ENCODE peak calls at places on chromosomes 7 and 10, in four cellular contexts. N is HepG2, V is GM12878, D is K562. G is an unnamed sample.

GRCh38 chr7:134327896-134328295 is 11.2 kb upstream of the SLC35B4 start:
- ATAC-seq in N (peak), V (peak), D (peak), G (no peak)

GRCh38 chr7:51187941-51188340 is 128.7 kb downstream of the COBL start:
- ATAC-seq in N (peak), V (peak), D (peak), G (no peak)

GRCh38 chr7:17042211-17042610 is 160.4 kb upstream of the AGR3 start:
- ATAC-seq in N (no peak), V (no peak), D (no peak), G (no peak)

GRCh38 chr10:48803831-48804584 is 119.3 kb downstream of the WDFY4 start:
- ATAC-seq in N (no peak), V (no peak), D (peak), G (no peak)

GRCh38 chr7:116271161-116271979 is 61.0 kb downstream of the TES start:
- ATAC-seq in N (no peak), V (no peak), D (no peak), G (peak)

GRCh38 chr10:91614254-91614624 is 18.6 kb downstream of the PPP1R3C start:
- ATAC-seq in N (no peak), V (no peak), D (no peak), G (no peak)

GRCh38 chr10:6068422-6068821 is 6.3 kb upstream of the IL2RA start:
- ATAC-seq in N (no peak), V (peak), D (peak), G (no peak)

GRCh38 chr7:151744656-151745055 is 132.3 kb downstream of the PRKAG2 start:
- ATAC-seq in N (peak), V (no peak), D (no peak), G (no peak)

GRCh38 chr10:78432582-78432981 is 398.9 kb downstream of the RPS24 start:
- ATAC-seq in N (peak), V (no peak), D (no peak), G (no peak)

GRCh38 chr10:10110817-10111490 is 906.7 kb upstream of the CELF2 start:
- ATAC-seq in N (no peak), V (no peak), D (no peak), G (no peak)

GRCh38 chr10:48836605-48837004 is 103.0 kb downstream of the LRRC18 start:
- ATAC-seq in N (no peak), V (no peak), D (no peak), G (no peak)

GRCh38 chr10:11830836-11831519 is 7.8 kb downstream of the PROSER2 start:
- ATAC-seq in N (peak), V (no peak), D (peak), G (no peak)

GRCh38 chr7:26959290-26959689 is 94.9 kb upstream of the SKAP2 start:
- ATAC-seq in N (no peak), V (no peak), D (no peak), G (no peak)

GRCh38 chr7:136045992-136046391 is 68.8 kb upstream of the MTPN start:
- ATAC-seq in N (no peak), V (no peak), D (no peak), G (no peak)

GRCh38 chr7:1742555-1743303 is 72.7 kb downstream of the ELFN1 start:
- ATAC-seq in N (peak), V (peak), D (peak), G (no peak)

GRCh38 chr10:70820976-70821750 is 5.4 kb downstream of the SGPL1 start:
- ATAC-seq in N (no peak), V (no peak), D (no peak), G (no peak)

GRCh38 chr7:116354546-116355422 is 144.4 kb downstream of the TES start:
- ATAC-seq in N (no peak), V (no peak), D (peak), G (peak)

GRCh38 chr10:983951-984705 is 4.1 kb upstream of the GTPBP4 start:
- ATAC-seq in N (no peak), V (no peak), D (no peak), G (no peak)

GRCh38 chr7:149635561-149636329 is 137.6 kb downstream of the ZNF467 start:
- ATAC-seq in N (peak), V (no peak), D (peak), G (no peak)

GRCh38 chr7:44484482-44485313 is 5.8 kb downstream of the NUDCD3 start:
- ATAC-seq in N (no peak), V (no peak), D (no peak), G (no peak)

GRCh38 chr7:76108540-76109233 is 60.8 kb downstream of the MDH2 start:
- ATAC-seq in N (peak), V (no peak), D (peak), G (no peak)

GRCh38 chr10:108902491-108903250 is 1020.6 kb downstream of the XPNPEP1 start:
- ATAC-seq in N (no peak), V (peak), D (no peak), G (no peak)

GRCh38 chr7:43314379-43315158 is 202.1 kb downstream of the HECW1 start:
- ATAC-seq in N (no peak), V (peak), D (no peak), G (no peak)

GRCh38 chr10:11425672-11426071 is 185.8 kb downstream of the USP6NL start:
- ATAC-seq in N (no peak), V (no peak), D (no peak), G (no peak)

GRCh38 chr10:79316671-79317431 is 30.4 kb upstream of the PPIF start:
- ATAC-seq in N (peak), V (peak), D (peak), G (peak)

GRCh38 chr7:7772385-7772784 is 54.0 kb upstream of the RPA3 start:
- ATAC-seq in N (no peak), V (peak), D (no peak), G (no peak)

GRCh38 chr7:105837765-105838241 is 38.6 kb downstream of the ATXN7L1 start:
- ATAC-seq in N (no peak), V (no peak), D (no peak), G (no peak)

GRCh38 chr10:102291221-102291905 is 46.0 kb downstream of the GBF1 start:
- ATAC-seq in N (no peak), V (no peak), D (no peak), G (no peak)

GRCh38 chr10:121043124-121043849 is 192.1 kb downstream of the WDR11 start:
- ATAC-seq in N (peak), V (no peak), D (no peak), G (no peak)

GRCh38 chr7:50207682-50208255 is 96.7 kb upstream of the IKZF1 start:
- ATAC-seq in N (no peak), V (no peak), D (no peak), G (no peak)

DNA sequence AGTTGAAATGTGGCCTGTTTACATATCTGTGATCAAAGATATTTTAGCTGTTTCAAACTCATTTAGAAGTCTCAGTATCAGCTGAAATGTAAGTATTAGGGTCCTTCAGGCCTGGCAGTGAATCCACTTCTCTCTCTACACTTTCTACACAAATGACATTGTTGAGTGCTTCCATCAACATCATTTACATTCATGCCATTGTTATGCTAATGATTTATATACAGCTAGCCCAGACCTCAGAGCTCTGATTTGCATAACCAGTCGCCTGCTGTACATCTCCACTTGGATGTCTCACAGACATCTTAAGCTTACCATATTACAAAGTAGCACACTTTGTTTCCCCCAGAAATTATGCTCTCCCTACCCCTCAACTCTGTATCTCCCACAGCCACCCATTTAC is 71.6 kb downstream of the GSDME start:
- ATAC-seq in N (no peak), V (no peak), D (no peak), G (no peak)
- TF ChIP-seq EP300 in N (no peak), V (no peak), D (no peak), G (no peak)

GRCh38 chr10:68088744-68089143 is 13.7 kb upstream of the HERC4 start:
- ATAC-seq in N (no peak), V (peak), D (no peak), G (no peak)
- TF ChIP-seq CTCF in N (no peak), V (no peak), D (no peak), G (no peak)

DNA sequence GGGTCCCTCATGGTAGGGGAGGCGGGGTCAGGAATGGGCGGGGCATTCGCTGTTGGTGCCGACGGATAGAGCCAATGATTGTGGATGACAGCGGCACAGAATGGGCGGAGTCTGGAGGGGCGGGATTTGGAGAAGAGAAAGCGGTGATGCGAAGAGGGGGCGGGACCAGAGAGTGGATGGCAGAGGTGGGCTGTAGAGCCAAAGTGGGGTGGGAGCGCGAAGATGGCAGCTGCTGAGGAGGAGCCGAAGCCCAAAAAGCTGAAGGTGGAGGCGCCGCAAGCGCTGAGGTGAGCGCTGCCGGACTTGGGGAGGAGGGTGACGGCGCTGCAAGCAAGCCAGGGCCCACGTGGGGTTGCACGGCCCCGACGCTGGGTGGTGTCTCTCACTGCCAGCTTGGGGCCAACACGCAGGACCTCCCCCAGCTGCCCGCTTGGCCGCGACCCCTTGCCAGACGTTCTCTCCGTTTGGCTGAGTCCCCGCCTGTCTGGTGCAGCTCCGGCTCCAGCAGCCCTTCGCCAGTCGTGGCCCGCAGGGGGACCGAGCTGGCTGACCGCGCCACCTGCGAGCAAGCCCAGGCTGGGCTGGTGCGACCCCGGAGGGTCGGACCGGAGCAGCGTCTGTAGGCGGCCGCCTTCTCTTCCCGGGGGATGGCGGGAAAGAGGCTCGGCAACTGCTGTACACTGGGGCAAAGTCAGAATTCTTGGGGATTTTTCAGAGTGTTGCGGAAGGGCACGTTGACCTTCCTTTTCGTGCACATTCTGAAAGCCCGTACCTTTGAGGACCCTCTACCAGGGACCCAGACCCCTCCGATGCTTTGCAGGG is at the start of gene ADK:
- ATAC-seq in N (peak), V (peak), D (peak), G (peak)
- TF ChIP-seq EP300 in N (no peak), V (no peak), D (no peak), G (no peak)

GRCh38 chr7:73971701-73972341 is 56.2 kb upstream of the ELN start:
- ATAC-seq in N (peak), V (peak), D (peak), G (no peak)
- TF ChIP-seq CTCF in N (no peak), V (peak), D (peak), G (no peak)

GRCh38 chr10:61986357-61986756 is 84.9 kb downstream of the ARID5B start:
- ATAC-seq in N (no peak), V (no peak), D (no peak), G (no peak)

GRCh38 chr10:61987951-61988379 is 86.5 kb downstream of the ARID5B start:
- ATAC-seq in N (no peak), V (peak), D (peak), G (no peak)

GRCh38 chr10:61985715-61986114 is 84.2 kb downstream of the ARID5B start:
- ATAC-seq in N (no peak), V (no peak), D (no peak), G (no peak)

GRCh38 chr10:61987537-61987936 is 86.0 kb downstream of the ARID5B start:
- ATAC-seq in N (no peak), V (peak), D (no peak), G (no peak)

DNA sequence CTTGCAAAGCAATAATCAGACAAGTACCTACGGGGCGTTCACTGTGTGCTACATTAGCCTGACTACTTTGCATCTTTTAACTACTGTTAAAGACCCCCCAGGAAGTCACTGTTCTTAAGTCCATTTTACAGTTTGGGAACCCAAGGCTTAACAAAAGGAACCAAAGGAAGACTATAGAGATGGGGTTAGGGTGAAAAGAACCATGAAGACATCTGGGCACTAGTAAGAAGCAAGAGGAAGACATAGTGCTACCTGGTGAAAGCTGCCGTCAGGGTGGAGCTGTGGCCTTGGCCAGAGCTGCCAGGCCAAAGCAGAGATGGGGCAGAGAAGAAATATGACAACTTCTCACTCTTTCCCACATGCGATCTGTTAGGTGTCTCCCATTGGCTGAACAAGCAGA is 85.3 kb downstream of the ARID5B start:
- ATAC-seq in N (no peak), V (peak), D (peak), G (no peak)
- TF ChIP-seq EP300 in N (no peak), V (no peak), D (no peak), G (no peak)

GRCh38 chr7:2760098-2760889 is 72.3 kb downstream of the AMZ1 start:
- ATAC-seq in N (peak), V (peak), D (peak), G (no peak)
- TF ChIP-seq CTCF in N (peak), V (peak), D (peak), G (no peak)

DNA sequence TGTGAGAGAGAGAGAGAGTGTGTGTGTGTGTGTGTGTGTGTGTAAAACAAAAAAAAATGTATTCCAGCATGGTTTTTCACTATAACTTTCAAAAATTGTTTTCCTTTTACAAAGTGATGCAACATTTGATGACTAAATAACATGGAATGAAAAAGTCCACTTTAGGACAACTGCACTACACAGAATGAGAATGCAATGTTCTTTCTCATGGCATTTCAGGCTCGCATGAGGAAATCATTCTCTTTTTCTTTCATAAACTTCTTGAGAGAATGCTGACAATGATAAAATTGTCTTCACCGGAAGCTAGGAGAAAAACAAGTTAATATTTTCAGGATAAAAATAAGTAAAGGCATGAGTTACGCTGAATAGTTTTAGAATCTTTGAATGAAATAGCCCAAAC is 53.7 kb downstream of the SLC16A12 start:
- ATAC-seq in N (no peak), V (no peak), D (no peak), G (peak)
- TF ChIP-seq EP300 in N (no peak), V (no peak), D (no peak), G (peak)